ENCODE peak calls at places on chromosomes 16 and 17, in five cellular contexts. One of them, this sample, is unnamed.

GRCh38 chr17:29615048-29615385 is 7.7 kb downstream of the CORO6 start:
- DNase-seq in WTC11: no peak
- DNase-seq in GM13977: peak
- DNase-seq in nephron progenitor cell: peak
- DNase-seq in fibroblast of lung: peak
- DNase-seq in this sample: no peak

GRCh38 chr17:74711058-74711824 is 1.5 kb downstream of the CD300LF start:
- DNase-seq in WTC11: no peak
- DNase-seq in GM13977: no peak
- DNase-seq in nephron progenitor cell: no peak
- DNase-seq in fibroblast of lung: no peak
- DNase-seq in this sample: no peak

GRCh38 chr16:25030420-25031131 is 15.4 kb upstream of the ARHGAP17 start:
- DNase-seq in WTC11: no peak
- DNase-seq in GM13977: no peak
- DNase-seq in nephron progenitor cell: no peak
- DNase-seq in fibroblast of lung: no peak
- DNase-seq in this sample: no peak

GRCh38 chr17:40499551-40500189 is 1.8 kb downstream of the TNS4 start:
- DNase-seq in WTC11: peak
- DNase-seq in GM13977: no peak
- DNase-seq in nephron progenitor cell: peak
- DNase-seq in fibroblast of lung: peak
- DNase-seq in this sample: peak

GRCh38 chr16:82093901-82094300 is 58.8 kb downstream of the HSD17B2 start:
- DNase-seq in WTC11: no peak
- DNase-seq in GM13977: no peak
- DNase-seq in nephron progenitor cell: no peak
- DNase-seq in fibroblast of lung: no peak
- DNase-seq in this sample: no peak

GRCh38 chr17:42702446-42702845 is 20.1 kb downstream of the CNTNAP1 start:
- DNase-seq in WTC11: no peak
- DNase-seq in GM13977: peak
- DNase-seq in nephron progenitor cell: no peak
- DNase-seq in fibroblast of lung: no peak
- DNase-seq in this sample: no peak

GRCh38 chr16:66984902-66985311 is 3.5 kb upstream of the CES4A start:
- DNase-seq in WTC11: no peak
- DNase-seq in GM13977: no peak
- DNase-seq in nephron progenitor cell: no peak
- DNase-seq in fibroblast of lung: no peak
- DNase-seq in this sample: no peak

GRCh38 chr17:39867891-39868553 is at the start of gene ZPBP2:
- DNase-seq in WTC11: no peak
- DNase-seq in GM13977: no peak
- DNase-seq in nephron progenitor cell: no peak
- DNase-seq in fibroblast of lung: no peak
- DNase-seq in this sample: no peak

GRCh38 chr16:27843800-27844199 is 219.7 kb downstream of the GSG1L start:
- DNase-seq in WTC11: no peak
- DNase-seq in GM13977: no peak
- DNase-seq in nephron progenitor cell: no peak
- DNase-seq in fibroblast of lung: no peak
- DNase-seq in this sample: no peak

GRCh38 chr17:27506348-27507218 is 50.3 kb downstream of the KSR1 start:
- DNase-seq in WTC11: peak
- DNase-seq in GM13977: peak
- DNase-seq in nephron progenitor cell: no peak
- DNase-seq in fibroblast of lung: no peak
- DNase-seq in this sample: no peak

GRCh38 chr16:84635702-84636101 is 12.6 kb upstream of the KLHL36 start:
- DNase-seq in WTC11: no peak
- DNase-seq in GM13977: no peak
- DNase-seq in nephron progenitor cell: no peak
- DNase-seq in fibroblast of lung: no peak
- DNase-seq in this sample: no peak

GRCh38 chr17:7803981-7804380 is 30.0 kb upstream of the KDM6B start:
- DNase-seq in WTC11: no peak
- DNase-seq in GM13977: no peak
- DNase-seq in nephron progenitor cell: no peak
- DNase-seq in fibroblast of lung: no peak
- DNase-seq in this sample: no peak

GRCh38 chr16:47033176-47033575 is 59.7 kb upstream of the DNAJA2 start:
- DNase-seq in WTC11: no peak
- DNase-seq in GM13977: no peak
- DNase-seq in nephron progenitor cell: no peak
- DNase-seq in fibroblast of lung: no peak
- DNase-seq in this sample: no peak

GRCh38 chr16:24700549-24701392 is 28.7 kb upstream of the TNRC6A start:
- DNase-seq in WTC11: no peak
- DNase-seq in GM13977: no peak
- DNase-seq in nephron progenitor cell: no peak
- DNase-seq in fibroblast of lung: peak
- DNase-seq in this sample: no peak

GRCh38 chr17:5031365-5032082 is 3.7 kb downstream of the SLC52A1 start:
- DNase-seq in WTC11: peak
- DNase-seq in GM13977: peak
- DNase-seq in nephron progenitor cell: peak
- DNase-seq in fibroblast of lung: peak
- DNase-seq in this sample: peak

GRCh38 chr17:55134486-55135157 is 130.1 kb upstream of the HLF start:
- DNase-seq in WTC11: no peak
- DNase-seq in GM13977: no peak
- DNase-seq in nephron progenitor cell: no peak
- DNase-seq in fibroblast of lung: peak
- DNase-seq in this sample: no peak

GRCh38 chr16:81502396-81503060 is 57.9 kb downstream of the CMIP start:
- DNase-seq in WTC11: no peak
- DNase-seq in GM13977: no peak
- DNase-seq in nephron progenitor cell: no peak
- DNase-seq in fibroblast of lung: no peak
- DNase-seq in this sample: no peak

GRCh38 chr17:64653325-64653984 is 8.7 kb downstream of the SMURF2 start:
- DNase-seq in WTC11: no peak
- DNase-seq in GM13977: no peak
- DNase-seq in nephron progenitor cell: no peak
- DNase-seq in fibroblast of lung: peak
- DNase-seq in this sample: no peak

GRCh38 chr16:87954361-87954760 is 3.1 kb downstream of the BANP start:
- DNase-seq in WTC11: no peak
- DNase-seq in GM13977: no peak
- DNase-seq in nephron progenitor cell: no peak
- DNase-seq in fibroblast of lung: no peak
- DNase-seq in this sample: no peak

GRCh38 chr16:4894276-4895150 is 42.4 kb downstream of the PPL start:
- DNase-seq in WTC11: no peak
- DNase-seq in GM13977: no peak
- DNase-seq in nephron progenitor cell: no peak
- DNase-seq in fibroblast of lung: no peak
- DNase-seq in this sample: no peak

GRCh38 chr17:79160980-79161621 is 86.5 kb downstream of the ENGASE start:
- DNase-seq in WTC11: no peak
- DNase-seq in GM13977: no peak
- DNase-seq in nephron progenitor cell: no peak
- DNase-seq in fibroblast of lung: no peak
- DNase-seq in this sample: peak

GRCh38 chr16:57023541-57024249 is 34.3 kb downstream of the NLRC5 start:
- DNase-seq in WTC11: no peak
- DNase-seq in GM13977: no peak
- DNase-seq in nephron progenitor cell: no peak
- DNase-seq in fibroblast of lung: no peak
- DNase-seq in this sample: no peak

GRCh38 chr17:29566473-29567361 is at the start of gene ABHD15:
- DNase-seq in WTC11: peak
- DNase-seq in GM13977: peak
- DNase-seq in nephron progenitor cell: peak
- DNase-seq in fibroblast of lung: peak
- DNase-seq in this sample: peak

GRCh38 chr17:78532922-78533640 is 44.1 kb downstream of the DNAH17 start:
- DNase-seq in WTC11: no peak
- DNase-seq in GM13977: no peak
- DNase-seq in nephron progenitor cell: no peak
- DNase-seq in fibroblast of lung: peak
- DNase-seq in this sample: no peak

GRCh38 chr16:35207059-35207999 is 1747.9 kb downstream of the TP53TG3F start:
- DNase-seq in WTC11: no peak
- DNase-seq in GM13977: no peak
- DNase-seq in nephron progenitor cell: no peak
- DNase-seq in fibroblast of lung: no peak
- DNase-seq in this sample: no peak

GRCh38 chr16:9670058-9670457 is 512.2 kb downstream of the GRIN2A start:
- DNase-seq in WTC11: no peak
- DNase-seq in GM13977: no peak
- DNase-seq in nephron progenitor cell: no peak
- DNase-seq in fibroblast of lung: no peak
- DNase-seq in this sample: no peak

GRCh38 chr16:68197250-68197649 is 38.7 kb downstream of the ESRP2 start:
- DNase-seq in WTC11: no peak
- DNase-seq in GM13977: no peak
- DNase-seq in nephron progenitor cell: no peak
- DNase-seq in fibroblast of lung: no peak
- DNase-seq in this sample: no peak

GRCh38 chr17:54882371-54882770 is 18.3 kb upstream of the TOM1L1 start:
- DNase-seq in WTC11: no peak
- DNase-seq in GM13977: no peak
- DNase-seq in nephron progenitor cell: no peak
- DNase-seq in fibroblast of lung: no peak
- DNase-seq in this sample: no peak

GRCh38 chr16:70737377-70738082 is 51.7 kb upstream of the MTSS2 start:
- DNase-seq in WTC11: no peak
- DNase-seq in GM13977: peak
- DNase-seq in nephron progenitor cell: no peak
- DNase-seq in fibroblast of lung: peak
- DNase-seq in this sample: no peak

GRCh38 chr16:70740174-70740918 is 54.5 kb upstream of the MTSS2 start:
- DNase-seq in WTC11: no peak
- DNase-seq in GM13977: no peak
- DNase-seq in nephron progenitor cell: no peak
- DNase-seq in fibroblast of lung: no peak
- DNase-seq in this sample: no peak

GRCh38 chr16:70739389-70739788 is 53.5 kb upstream of the MTSS2 start:
- DNase-seq in WTC11: no peak
- DNase-seq in GM13977: no peak
- DNase-seq in nephron progenitor cell: no peak
- DNase-seq in fibroblast of lung: no peak
- DNase-seq in this sample: no peak

GRCh38 chr16:70736454-70737376 is 50.9 kb upstream of the MTSS2 start:
- DNase-seq in WTC11: no peak
- DNase-seq in GM13977: no peak
- DNase-seq in nephron progenitor cell: no peak
- DNase-seq in fibroblast of lung: peak
- DNase-seq in this sample: no peak

DNA sequence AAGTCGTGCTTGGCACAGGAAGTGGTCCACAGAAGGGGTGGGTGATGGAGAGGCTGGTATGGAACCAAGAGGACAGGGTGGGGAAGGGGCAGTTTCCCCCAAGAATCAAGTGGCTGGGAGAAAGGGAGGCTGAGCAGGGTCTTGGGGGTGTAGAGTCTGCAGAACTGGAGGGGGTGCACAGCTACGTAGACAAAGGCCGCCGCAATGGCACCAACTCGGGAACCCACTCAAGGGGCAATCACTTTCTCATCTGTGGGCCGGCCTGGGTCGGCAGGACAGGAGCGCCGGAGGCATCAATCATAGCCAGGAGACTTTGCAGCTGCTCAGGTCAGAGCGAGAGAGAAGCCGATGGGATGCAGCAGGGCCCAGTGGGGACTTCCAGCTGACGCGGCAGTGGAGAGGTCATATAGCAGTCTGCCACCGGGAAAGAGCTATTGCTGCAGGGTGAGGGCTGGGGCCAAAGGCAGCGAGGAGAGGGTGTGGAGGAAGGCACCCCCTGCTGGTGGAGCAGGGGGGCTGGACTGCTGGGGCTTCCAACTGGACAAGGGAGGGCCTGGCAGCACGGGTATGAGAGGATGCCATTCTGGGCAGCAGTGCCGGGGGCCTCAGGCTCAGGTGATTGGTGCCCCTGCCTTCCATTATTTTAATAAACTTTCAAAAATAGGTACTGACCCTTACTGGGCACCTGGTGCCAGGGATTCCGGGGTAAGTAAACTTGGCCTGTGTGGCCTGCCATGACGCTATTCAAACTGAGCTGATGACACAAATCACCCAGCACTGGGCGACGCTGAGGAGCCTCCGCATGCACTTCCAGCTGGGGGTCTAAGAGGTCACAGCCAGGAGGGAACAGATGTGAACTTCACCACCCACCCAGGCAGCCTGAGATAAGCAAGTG is 52.5 kb upstream of the MTSS2 start:
- DNase-seq in WTC11: peak
- DNase-seq in GM13977: peak
- DNase-seq in nephron progenitor cell: peak
- DNase-seq in fibroblast of lung: peak
- DNase-seq in this sample: peak
- TF ChIP-seq CTCF in WTC11: peak
- TF ChIP-seq CTCF in GM13977: peak
- TF ChIP-seq CTCF in nephron progenitor cell: peak
- TF ChIP-seq CTCF in fibroblast of lung: peak
- TF ChIP-seq CTCF in this sample: peak

GRCh38 chr16:55123652-55124051 is 193.0 kb downstream of the IRX5 start:
- DNase-seq in WTC11: no peak
- DNase-seq in GM13977: no peak
- DNase-seq in nephron progenitor cell: no peak
- DNase-seq in fibroblast of lung: no peak
- DNase-seq in this sample: no peak
- TF ChIP-seq CTCF in WTC11: no peak
- TF ChIP-seq CTCF in GM13977: no peak
- TF ChIP-seq CTCF in nephron progenitor cell: no peak
- TF ChIP-seq CTCF in fibroblast of lung: no peak
- TF ChIP-seq CTCF in this sample: no peak

GRCh38 chr17:50539762-50540440 is 7.1 kb upstream of the SPATA20 start:
- DNase-seq in WTC11: peak
- DNase-seq in GM13977: no peak
- DNase-seq in nephron progenitor cell: no peak
- DNase-seq in fibroblast of lung: no peak
- DNase-seq in this sample: no peak

GRCh38 chr17:50541402-50541915 is 5.5 kb upstream of the SPATA20 start:
- DNase-seq in WTC11: no peak
- DNase-seq in GM13977: no peak
- DNase-seq in nephron progenitor cell: no peak
- DNase-seq in fibroblast of lung: no peak
- DNase-seq in this sample: no peak

GRCh38 chr17:50540485-50541401 is 6.2 kb upstream of the SPATA20 start:
- DNase-seq in WTC11: no peak
- DNase-seq in GM13977: no peak
- DNase-seq in nephron progenitor cell: no peak
- DNase-seq in fibroblast of lung: no peak
- DNase-seq in this sample: no peak

GRCh38 chr17:50542795-50543774 is 3.9 kb upstream of the SPATA20 start:
- DNase-seq in WTC11: no peak
- DNase-seq in GM13977: no peak
- DNase-seq in nephron progenitor cell: no peak
- DNase-seq in fibroblast of lung: no peak
- DNase-seq in this sample: no peak

GRCh38 chr17:50541916-50542688 is 4.9 kb upstream of the SPATA20 start:
- DNase-seq in WTC11: peak
- DNase-seq in GM13977: peak
- DNase-seq in nephron progenitor cell: peak
- DNase-seq in fibroblast of lung: peak
- DNase-seq in this sample: peak
- TF ChIP-seq CTCF in WTC11: no peak
- TF ChIP-seq CTCF in GM13977: peak
- TF ChIP-seq CTCF in nephron progenitor cell: no peak
- TF ChIP-seq CTCF in fibroblast of lung: peak
- TF ChIP-seq CTCF in this sample: no peak

GRCh38 chr17:71423871-71424546 is 696.8 kb upstream of the SOX9 start:
- DNase-seq in WTC11: no peak
- DNase-seq in GM13977: no peak
- DNase-seq in nephron progenitor cell: no peak
- DNase-seq in fibroblast of lung: no peak
- DNase-seq in this sample: no peak
- TF ChIP-seq CTCF in WTC11: no peak
- TF ChIP-seq CTCF in GM13977: no peak
- TF ChIP-seq CTCF in nephron progenitor cell: no peak
- TF ChIP-seq CTCF in fibroblast of lung: no peak
- TF ChIP-seq CTCF in this sample: no peak